ENCODE peak calls at places on chromosome 1, in eight cellular contexts. R, J, G, M, K, L, S and C are unnamed samples.

GRCh38 chr1:107220036-107220435 is 79.2 kb downstream of the NTNG1 start:
- DNase-seq in R (no peak), J (no peak), G (no peak), M (no peak), K (no peak), L (no peak), S (no peak), C (no peak)

GRCh38 chr1:71979947-71980346 is 302.4 kb downstream of the NEGR1 start:
- DNase-seq in R (no peak), J (no peak), G (no peak), M (no peak), K (no peak), L (no peak), S (no peak), C (no peak)

GRCh38 chr1:223776075-223776814 is 63.9 kb downstream of the CAPN2 start:
- DNase-seq in R (no peak), J (no peak), G (no peak), M (no peak), K (no peak), L (no peak), S (peak), C (no peak)

GRCh38 chr1:197909346-197909745 is 6.9 kb downstream of the C1orf53 start:
- DNase-seq in R (no peak), J (no peak), G (no peak), M (no peak), K (peak), L (no peak), S (no peak), C (no peak)

GRCh38 chr1:37410080-37410479 is 64.3 kb upstream of the ZC3H12A start:
- DNase-seq in R (peak), J (no peak), G (no peak), M (no peak), K (no peak), L (peak), S (no peak), C (no peak)

GRCh38 chr1:98653186-98653585 is 8.3 kb upstream of the SNX7 start:
- DNase-seq in R (no peak), J (no peak), G (no peak), M (no peak), K (no peak), L (no peak), S (no peak), C (no peak)

GRCh38 chr1:203077367-203077766 is 8.4 kb downstream of the MYOG start:
- DNase-seq in R (no peak), J (no peak), G (no peak), M (no peak), K (no peak), L (no peak), S (peak), C (no peak)

GRCh38 chr1:87794788-87795614 is 466.3 kb downstream of the LMO4 start:
- DNase-seq in R (no peak), J (no peak), G (no peak), M (no peak), K (no peak), L (no peak), S (no peak), C (no peak)

GRCh38 chr1:113042336-113043143 is 30.5 kb upstream of the LRIG2 start:
- DNase-seq in R (peak), J (peak), G (peak), M (peak), K (peak), L (peak), S (peak), C (peak)
- TF ChIP-seq POLR2AphosphoS5 in R (peak), J (no peak), G (no peak), M (no peak), K (no peak), L (no peak), S (no peak), C (peak)

GRCh38 chr1:111920221-111921024 is 69.0 kb downstream of the KCND3 start:
- DNase-seq in R (no peak), J (no peak), G (no peak), M (no peak), K (no peak), L (no peak), S (peak), C (no peak)
- H3K4me3 ChIP-seq in R (no peak), J (no peak), G (no peak), M (no peak), K (no peak), L (no peak), S (no peak), C (no peak)

GRCh38 chr1:63487336-63488065 is 35.5 kb downstream of the ITGB3BP start:
- DNase-seq in R (no peak), J (no peak), G (no peak), M (no peak), K (no peak), L (no peak), S (no peak), C (no peak)
- TF ChIP-seq POLR2AphosphoS5 in R (no peak), J (no peak), G (no peak), M (no peak), K (no peak), L (no peak), S (peak), C (no peak)

GRCh38 chr1:51648180-51649109 is 31.6 kb downstream of the OSBPL9 start:
- DNase-seq in R (peak), J (peak), G (peak), M (no peak), K (peak), L (no peak), S (no peak), C (peak)
- H3K4me3 ChIP-seq in R (no peak), J (no peak), G (no peak), M (no peak), K (peak), L (no peak), S (no peak), C (no peak)

DNA sequence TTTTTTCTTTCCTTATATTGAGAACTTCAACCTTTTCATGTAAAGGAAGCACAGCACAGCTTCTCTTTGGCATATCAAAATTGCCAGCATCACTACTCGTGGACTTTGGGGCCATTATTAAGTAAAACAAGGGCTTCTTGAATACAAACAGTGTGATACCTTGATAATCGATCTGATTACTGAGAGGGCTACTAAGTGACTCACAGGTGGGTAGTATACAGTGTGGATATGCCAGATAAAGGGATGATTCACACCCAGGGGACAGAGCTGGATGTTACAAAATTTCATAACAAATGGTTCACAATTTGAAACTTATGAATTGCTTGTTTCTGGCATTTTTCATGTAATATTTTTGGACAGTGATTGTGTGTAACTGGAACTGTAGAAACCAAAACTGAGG is 15.4 kb downstream of the HDAC1 start:
- DNase-seq in R (no peak), J (no peak), G (no peak), M (no peak), K (no peak), L (no peak), S (no peak), C (no peak)
- TF ChIP-seq POLR2AphosphoS5 in R (no peak), J (no peak), G (no peak), M (no peak), K (no peak), L (no peak), S (no peak), C (no peak)